ENCODE peak calls at places on chromosomes 3 and 15, in four cellular contexts. V, N, G and Q are unnamed samples. For H3K4me1 and H3K36me3, the result is how much of the 10 kb centered on the place peaks cover.

GRCh38 chr3:184523825-184524615 is 37.6 kb upstream of the EPHB3 start:
- DNase-seq in V (peak), N (no peak), G (no peak), Q (no peak)

GRCh38 chr3:123605789-123606234 is 21.0 kb upstream of the HACD2 start:
- DNase-seq in V (peak), N (no peak), G (no peak), Q (no peak)

GRCh38 chr3:124422805-124423204 is 307.4 kb upstream of the UMPS start:
- DNase-seq in V (no peak), N (no peak), G (no peak), Q (no peak)

GRCh38 chr3:43071313-43071893 is 34.5 kb downstream of the POMGNT2 start:
- DNase-seq in V (peak), N (no peak), G (no peak), Q (peak)

GRCh38 chr3:16801698-16802097 is 83.1 kb upstream of the PLCL2 start:
- DNase-seq in V (no peak), N (no peak), G (no peak), Q (peak)

GRCh38 chr3:75781079-75781745 is 4.1 kb downstream of the ZNF717 start:
- DNase-seq in V (no peak), N (no peak), G (no peak), Q (no peak)

GRCh38 chr15:39242345-39242744 is 338.5 kb upstream of the THBS1 start:
- DNase-seq in V (no peak), N (no peak), G (no peak), Q (no peak)

GRCh38 chr3:14845826-14846225 is 27.1 kb downstream of the FGD5 start:
- DNase-seq in V (no peak), N (no peak), G (no peak), Q (no peak)

GRCh38 chr3:140508545-140508944 is 169.3 kb upstream of the TRIM42 start:
- DNase-seq in V (no peak), N (no peak), G (no peak), Q (no peak)

GRCh38 chr3:5122741-5123706 is 932 bp downstream of the ARL8B start:
- DNase-seq in V (peak), N (peak), G (peak), Q (peak)

GRCh38 chr3:396293-396692 is 199.7 kb downstream of the CHL1 start:
- DNase-seq in V (no peak), N (no peak), G (no peak), Q (no peak)

GRCh38 chr3:18351823-18352744 is 73.1 kb downstream of the SATB1 start:
- DNase-seq in V (peak), N (no peak), G (no peak), Q (no peak)

GRCh38 chr15:94576889-94577533 is 345.6 kb downstream of the MCTP2 start:
- DNase-seq in V (peak), N (peak), G (no peak), Q (peak)

GRCh38 chr3:126083511-126083912 is 412 bp downstream of the SLC41A3 start:
- DNase-seq in V (peak), N (peak), G (peak), Q (peak)

GRCh38 chr3:125652349-125652748 is 57.1 kb upstream of the OSBPL11 start:
- DNase-seq in V (no peak), N (no peak), G (no peak), Q (no peak)

GRCh38 chr3:165983284-165983683 is 146.1 kb upstream of the BCHE start:
- DNase-seq in V (no peak), N (no peak), G (no peak), Q (no peak)

GRCh38 chr15:75843618-75844610 is 667 bp downstream of the UBE2Q2 start:
- DNase-seq in V (peak), N (peak), G (peak), Q (peak)

GRCh38 chr3:105915524-105915923 is 46.7 kb upstream of the CBLB start:
- DNase-seq in V (no peak), N (no peak), G (no peak), Q (no peak)

GRCh38 chr3:48826451-48826850 is 21.2 kb downstream of the PRKAR2A start:
- DNase-seq in V (no peak), N (no peak), G (no peak), Q (peak)

GRCh38 chr15:40358492-40359353 is 704 bp downstream of the DISP2 start:
- DNase-seq in V (no peak), N (peak), G (no peak), Q (peak)

GRCh38 chr3:107555359-107555758 is 32.6 kb downstream of the BBX start:
- DNase-seq in V (no peak), N (no peak), G (no peak), Q (no peak)

GRCh38 chr3:13619661-13620230 is 70.8 kb downstream of the FBLN2 start:
- DNase-seq in V (no peak), N (no peak), G (no peak), Q (no peak)

GRCh38 chr15:95259513-95259912 is 1028.2 kb downstream of the MCTP2 start:
- DNase-seq in V (peak), N (peak), G (no peak), Q (peak)

GRCh38 chr3:195847061-195847950 is 35.6 kb upstream of the MUC4 start:
- DNase-seq in V (no peak), N (no peak), G (no peak), Q (no peak)

GRCh38 chr3:71930056-71930991 is 145.4 kb upstream of the PROK2 start:
- DNase-seq in V (peak), N (peak), G (no peak), Q (no peak)

GRCh38 chr15:96320703-96321421 is 9.6 kb upstream of the NR2F2 start:
- DNase-seq in V (peak), N (no peak), G (no peak), Q (no peak)

GRCh38 chr3:80677796-80678195 is 910.0 kb upstream of the ROBO1 start:
- DNase-seq in V (no peak), N (no peak), G (no peak), Q (no peak)

GRCh38 chr15:73683624-73684536 is at the start of gene CD276:
- DNase-seq in V (peak), N (peak), G (peak), Q (peak)

GRCh38 chr3:187041362-187042061 is 97.8 kb downstream of the RPL39L start:
- DNase-seq in V (no peak), N (no peak), G (no peak), Q (no peak)

DNA sequence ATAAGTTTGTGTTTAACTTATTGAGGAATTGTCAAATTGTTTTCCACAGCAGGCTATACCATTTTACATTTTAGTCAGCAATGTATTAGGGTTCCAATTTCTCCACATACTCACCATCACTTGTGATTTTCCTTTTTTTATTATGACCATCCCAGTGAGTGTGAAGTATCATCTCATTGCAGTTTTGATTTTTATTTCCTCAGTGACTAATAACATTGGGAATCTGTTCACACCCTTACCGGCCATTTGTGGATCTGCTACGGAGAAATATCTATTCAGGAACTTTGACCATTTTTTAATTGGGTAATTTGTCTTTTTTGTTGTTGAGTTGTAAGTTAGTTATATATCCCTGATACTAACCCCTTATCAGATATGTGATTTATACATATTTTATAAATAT is 54.8 kb upstream of the LMCD1 start:
- DNase-seq in V (no peak), N (no peak), G (no peak), Q (no peak)
- H3K4me1 ChIP-seq in V (under half), N (under half), G (under half), Q (under half)

DNA sequence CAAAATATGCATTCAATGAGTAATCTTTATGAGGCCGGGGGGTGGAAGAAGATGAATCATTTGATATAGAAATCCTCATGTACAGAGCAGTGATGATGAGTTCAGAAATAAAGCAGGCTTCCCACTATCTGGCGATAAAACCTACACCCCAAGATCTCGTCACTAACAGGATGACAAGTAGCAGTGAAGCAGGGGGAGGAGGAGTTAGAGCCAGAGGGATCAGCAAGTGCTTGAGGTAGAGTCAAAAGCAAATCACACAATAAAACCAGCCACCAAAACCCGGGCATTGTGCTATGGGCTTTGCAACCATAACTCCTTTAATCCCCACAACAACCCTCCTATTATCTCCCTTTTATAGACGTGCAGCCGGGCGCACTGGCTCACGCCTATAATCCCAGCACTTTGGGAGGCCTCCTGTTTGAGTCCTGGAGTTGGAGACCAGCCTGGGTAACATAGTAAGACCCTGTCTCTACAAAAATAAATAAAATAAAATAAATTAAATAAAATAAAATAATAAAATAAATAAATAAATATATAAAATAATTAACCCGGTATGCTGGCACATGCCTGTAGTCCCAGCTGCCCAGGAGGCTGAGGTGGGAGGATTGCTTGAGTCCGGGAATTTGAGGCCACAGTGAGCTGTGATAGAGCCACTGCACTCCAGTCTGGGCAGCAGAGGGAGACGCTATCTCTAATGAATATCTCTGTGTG is 53.0 kb downstream of the STARD5 start:
- DNase-seq in V (no peak), N (no peak), G (no peak), Q (peak)
- H3K36me3 ChIP-seq in V (under half), N (under half), G (under half), Q (under half)

GRCh38 chr3:52205727-52206372 is 7.9 kb downstream of the ALAS1 start:
- DNase-seq in V (no peak), N (no peak), G (no peak), Q (no peak)
- H3K4me1 ChIP-seq in V (under half), N (under half), G (under half), Q (under half)

DNA sequence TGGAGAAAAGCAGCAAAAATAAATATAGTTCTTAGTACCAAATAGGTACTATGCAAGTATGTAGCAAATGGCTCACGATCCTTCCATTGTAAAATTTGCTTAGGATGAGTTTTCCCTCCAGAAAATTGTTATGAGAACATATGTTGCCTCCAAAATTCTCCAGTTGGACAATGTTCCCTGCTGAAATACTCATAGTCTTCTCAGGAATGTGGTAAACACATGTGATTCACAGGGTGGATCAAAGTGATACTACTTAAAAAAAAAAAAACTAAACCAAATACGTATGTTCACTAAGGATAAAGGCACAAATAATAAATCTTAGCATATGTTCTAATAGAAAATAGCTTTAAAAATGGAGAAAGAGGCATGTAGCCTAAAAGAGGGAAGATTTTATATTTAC is 84.3 kb upstream of the ZNF385D start:
- DNase-seq in V (no peak), N (no peak), G (no peak), Q (no peak)
- H3K36me3 ChIP-seq in V (under half), N (under half), G (under half), Q (under half)

GRCh38 chr3:45611619-45612018 is 17.1 kb downstream of the LIMD1 start:
- DNase-seq in V (no peak), N (no peak), G (no peak), Q (no peak)

GRCh38 chr3:45612138-45612537 is 17.6 kb downstream of the LIMD1 start:
- DNase-seq in V (no peak), N (no peak), G (no peak), Q (no peak)

GRCh38 chr3:45613781-45614180 is 19.2 kb downstream of the LIMD1 start:
- DNase-seq in V (no peak), N (no peak), G (no peak), Q (no peak)

GRCh38 chr3:45610129-45610528 is 15.6 kb downstream of the LIMD1 start:
- DNase-seq in V (no peak), N (no peak), G (no peak), Q (no peak)

DNA sequence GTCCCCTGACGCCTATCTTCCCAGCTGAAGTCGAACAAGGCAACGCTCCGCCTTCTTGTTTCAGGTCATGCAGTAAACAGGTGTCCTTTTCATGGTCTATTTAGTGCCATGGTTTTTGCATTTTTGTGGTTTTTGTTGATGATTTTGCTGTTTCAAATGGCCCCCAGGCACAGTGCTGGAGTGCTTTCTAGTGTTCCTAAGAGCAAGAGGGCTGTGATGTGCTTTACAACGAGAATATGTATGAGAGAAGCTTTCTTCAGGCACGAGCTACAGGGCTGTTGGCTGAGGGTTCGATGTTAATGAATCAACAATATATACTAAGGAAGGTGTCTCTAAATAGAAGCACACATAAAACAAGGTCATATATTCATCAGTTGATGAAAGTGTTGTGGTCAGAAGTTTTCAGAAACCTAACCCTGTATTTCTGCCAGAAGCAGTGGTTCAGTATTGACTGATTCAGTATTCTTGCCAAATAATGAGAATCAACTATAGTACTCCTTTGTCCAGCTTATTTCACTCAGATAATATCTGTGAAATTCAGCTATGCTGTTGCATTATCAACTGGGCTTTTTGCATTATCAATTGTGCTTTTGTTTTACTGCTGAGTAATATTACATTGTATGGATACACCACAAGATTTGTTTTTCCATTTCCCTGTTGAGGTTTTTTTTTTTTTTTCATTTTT is 18.5 kb downstream of the LIMD1 start:
- DNase-seq in V (no peak), N (no peak), G (no peak), Q (peak)
- H3K4me1 ChIP-seq in V (under half), N (under half), G (half or more), Q (under half)

GRCh38 chr3:172362583-172362982 is 85.7 kb downstream of the GHSR start:
- DNase-seq in V (no peak), N (no peak), G (no peak), Q (no peak)
- H3K36me3 ChIP-seq in V (half or more), N (half or more), G (half or more), Q (under half)